ENCODE peak calls at places on chromosomes 7 and 10, in eight cellular contexts. O is HEK293T; R is OCI-LY7; G is H54; T is GM20000; V is activated T-helper 1 cell treated with anti-CD3 and anti-CD28 coated beads, Interleukin-2, amount 50 U/mL, for 16 hours; C is retina; A is AG04450. F is an unnamed sample.

GRCh38 chr7:52283399-52283798 is 752.0 kb upstream of the POM121L12 start:
- DNase-seq in A (no peak), R (no peak), O (no peak), C (no peak), V (no peak), T (no peak), G (no peak), F (no peak)

GRCh38 chr10:117419921-117420320 is 44.7 kb upstream of the PDZD8 start:
- DNase-seq in G (no peak), O (no peak), C (no peak), V (no peak), R (no peak), A (no peak), T (no peak), F (no peak)

GRCh38 chr7:41702635-41703371 is at the start of gene INHBA:
- DNase-seq in R (no peak), G (no peak), T (no peak), A (peak), C (no peak), V (no peak), O (no peak), F (no peak)

GRCh38 chr7:98985945-98986344 is 107.6 kb downstream of the TRRAP start:
- DNase-seq in V (no peak), C (no peak), R (no peak), G (no peak), T (no peak), O (no peak), A (no peak), F (no peak)

GRCh38 chr7:131649003-131649541 is 92.6 kb upstream of the PODXL start:
- DNase-seq in T (no peak), R (no peak), V (no peak), O (no peak), G (no peak), C (no peak), A (no peak), F (no peak)

GRCh38 chr10:3094565-3095168 is 27.3 kb downstream of the PFKP start:
- DNase-seq in A (no peak), R (no peak), V (no peak), G (no peak), T (no peak), C (no peak), O (no peak), F (no peak)

GRCh38 chr7:29287366-29287765 is 92.8 kb downstream of the CHN2 start:
- DNase-seq in G (peak), O (no peak), T (no peak), R (no peak), A (no peak), V (no peak), C (no peak), F (no peak)

GRCh38 chr7:112192236-112193154 is 13.7 kb downstream of the DOCK4 start:
- DNase-seq in O (no peak), G (peak), T (no peak), A (no peak), C (no peak), R (no peak), V (no peak), F (no peak)

GRCh38 chr10:80459047-80459865 is 5.1 kb downstream of the TSPAN14 start:
- DNase-seq in A (no peak), G (peak), R (peak), C (no peak), T (peak), V (no peak), O (no peak), F (no peak)

GRCh38 chr7:93739422-93739821 is 151.1 kb downstream of the TFPI2 start:
- DNase-seq in A (no peak), V (no peak), R (no peak), O (no peak), G (no peak), C (no peak), T (no peak), F (no peak)

GRCh38 chr7:105321754-105322455 is 66.8 kb downstream of the SRPK2 start:
- DNase-seq in A (no peak), C (no peak), R (no peak), T (no peak), O (no peak), V (no peak), G (no peak), F (no peak)

GRCh38 chr7:12053561-12053960 is 157.5 kb upstream of the TMEM106B start:
- DNase-seq in O (no peak), C (no peak), T (no peak), A (no peak), R (no peak), G (no peak), V (no peak), F (no peak)

GRCh38 chr7:55174856-55175255 is 156.0 kb downstream of the EGFR start:
- DNase-seq in A (no peak), V (no peak), C (no peak), G (no peak), T (no peak), R (no peak), O (no peak), F (no peak)

GRCh38 chr10:53298443-53298842 is 525.9 kb upstream of the MBL2 start:
- DNase-seq in G (no peak), R (no peak), V (no peak), C (no peak), T (no peak), A (no peak), O (no peak), F (no peak)

GRCh38 chr10:60172363-60172990 is 217.2 kb downstream of the ANK3 start:
- DNase-seq in T (no peak), R (no peak), C (no peak), A (no peak), V (no peak), G (no peak), O (no peak), F (no peak)

GRCh38 chr10:14356921-14357320 is 26.2 kb upstream of the FRMD4A start:
- DNase-seq in R (no peak), C (no peak), A (no peak), O (no peak), V (no peak), G (peak), T (no peak), F (no peak)

GRCh38 chr10:122239578-122240257 is 31.4 kb upstream of the BTBD16 start:
- DNase-seq in R (no peak), A (no peak), O (no peak), V (no peak), G (no peak), C (no peak), T (no peak), F (no peak)

GRCh38 chr7:36607741-36608140 is 116.6 kb downstream of the AOAH start:
- DNase-seq in V (no peak), C (no peak), T (no peak), G (no peak), O (no peak), R (no peak), A (no peak), F (no peak)

GRCh38 chr10:75234683-75235374 is 928 bp downstream of the COMTD1 start:
- DNase-seq in C (peak), V (no peak), R (peak), G (no peak), A (no peak), O (no peak), T (no peak), F (no peak)

GRCh38 chr10:44950326-44951225 is 9.0 kb upstream of the RASSF4 start:
- DNase-seq in T (no peak), A (no peak), R (no peak), O (no peak), G (no peak), C (no peak), V (no peak), F (no peak)

GRCh38 chr7:57876-58275 is 134.5 kb upstream of the FAM20C start:
- DNase-seq in T (no peak), C (no peak), V (no peak), O (no peak), A (no peak), G (no peak), R (no peak), F (no peak)

GRCh38 chr7:51013861-51014511 is 231.3 kb upstream of the GRB10 start:
- DNase-seq in A (no peak), R (no peak), C (no peak), V (no peak), T (no peak), O (no peak), G (no peak), F (no peak)

GRCh38 chr10:79492839-79493238 is 19.5 kb upstream of the EIF5AL1 start:
- DNase-seq in O (no peak), G (no peak), T (no peak), A (no peak), C (no peak), R (no peak), V (no peak), F (no peak)

GRCh38 chr10:12869427-12869826 is 132.1 kb downstream of the CCDC3 start:
- DNase-seq in V (no peak), A (no peak), G (no peak), C (no peak), O (no peak), T (no peak), R (no peak), F (peak)

GRCh38 chr7:141408440-141408839 is 142.8 kb upstream of the AGK start:
- DNase-seq in C (no peak), T (no peak), G (no peak), A (no peak), R (no peak), V (no peak), O (no peak), F (no peak)

F was measured in occipital lobe.